ENCODE peak calls at places on chromosomes 5 and 9, in four cellular contexts. M, X, G and F are unnamed samples.

GRCh38 chr5:123807177-123807900 is 295.4 kb downstream of the CSNK1G3 start:
- DNase-seq in M (no peak), X (no peak), G (no peak), F (no peak)

GRCh38 chr5:141223112-141223783 is at the start of gene PCDHB14:
- DNase-seq in M (no peak), X (no peak), G (no peak), F (no peak)

GRCh38 chr5:157217289-157218024 is 36.8 kb downstream of the ITK start:
- DNase-seq in M (peak; percentile 22), X (no peak), G (no peak), F (no peak)

GRCh38 chr9:82991684-82992083 is 71.3 kb downstream of the RASEF start:
- DNase-seq in M (no peak), X (no peak), G (no peak), F (no peak)

GRCh38 chr9:127955294-127956015 is 17.8 kb upstream of the DPM2 start:
- DNase-seq in M (peak; percentile 64), X (peak; percentile 72), G (no peak), F (peak; percentile 94)

GRCh38 chr5:130000460-130000859 is 96.2 kb downstream of the CHSY3 start:
- DNase-seq in M (no peak), X (no peak), G (no peak), F (no peak)

GRCh38 chr9:124038239-124038638 is 26.7 kb downstream of the LHX2 start:
- DNase-seq in M (no peak), X (no peak), G (no peak), F (no peak)

GRCh38 chr5:150488519-150489357 is 19.2 kb upstream of the NDST1 start:
- DNase-seq in M (no peak), X (no peak), G (peak; percentile 81), F (no peak)

GRCh38 chr5:150561571-150562295 is 53.8 kb downstream of the NDST1 start:
- DNase-seq in M (no peak), X (no peak), G (no peak), F (no peak)

GRCh38 chr5:148125641-148126040 is 42.7 kb upstream of the SPINK14 start:
- DNase-seq in M (no peak), X (no peak), G (no peak), F (no peak)

GRCh38 chr9:18361621-18362020 is 112.3 kb upstream of the ADAMTSL1 start:
- DNase-seq in M (no peak), X (no peak), G (no peak), F (no peak)

GRCh38 chr5:159915913-159916840 is at the start of gene ADRA1B:
- DNase-seq in M (peak; percentile 15), X (peak; percentile 8), G (peak; percentile 82), F (no peak)

GRCh38 chr5:66144799-66145390 is 795 bp downstream of the SREK1 start:
- DNase-seq in M (no peak), X (no peak), G (no peak), F (no peak)

GRCh38 chr9:95143591-95144561 is 173.6 kb downstream of the FANCC start:
- DNase-seq in M (no peak), X (no peak), G (peak; percentile 95), F (peak; percentile 67)

GRCh38 chr5:171965740-171966139 is 40.7 kb downstream of the FBXW11 start:
- DNase-seq in M (no peak), X (no peak), G (no peak), F (no peak)

GRCh38 chr9:110807956-110808598 is 139.5 kb downstream of the MUSK start:
- DNase-seq in M (no peak), X (no peak), G (no peak), F (no peak)

GRCh38 chr5:142017832-142018427 is 5.1 kb upstream of the GNPDA1 start:
- DNase-seq in M (no peak), X (no peak), G (no peak), F (no peak)

GRCh38 chr9:80605129-80605528 is 1033.4 kb downstream of the TLE4 start:
- DNase-seq in M (no peak), X (no peak), G (no peak), F (no peak)

GRCh38 chr5:127446626-127447025 is 70.8 kb upstream of the PRRC1 start:
- DNase-seq in M (no peak), X (no peak), G (no peak), F (no peak)

GRCh38 chr9:74555015-74555414 is 57.9 kb downstream of the RORB start:
- DNase-seq in M (no peak), X (no peak), G (no peak), F (no peak)

GRCh38 chr5:133538718-133539117 is 73.6 kb downstream of the FSTL4 start:
- DNase-seq in M (no peak), X (no peak), G (no peak), F (no peak)

GRCh38 chr9:112446080-112446479 is 40.5 kb upstream of the KIAA1958 start:
- DNase-seq in M (no peak), X (no peak), G (no peak), F (no peak)

GRCh38 chr9:74218374-74219063 is 278.6 kb upstream of the RORB start:
- DNase-seq in M (no peak), X (no peak), G (no peak), F (no peak)

GRCh38 chr5:149766460-149767277 is 36.6 kb downstream of the PPARGC1B start:
- DNase-seq in M (no peak), X (no peak), G (no peak), F (no peak)

GRCh38 chr5:171308453-171309275 is at the start of gene TLX3:
- DNase-seq in M (no peak), X (no peak), G (no peak), F (no peak)

GRCh38 chr9:86768020-86768419 is 179.3 kb downstream of the GAS1 start:
- DNase-seq in M (no peak), X (no peak), G (no peak), F (no peak)

DNA sequence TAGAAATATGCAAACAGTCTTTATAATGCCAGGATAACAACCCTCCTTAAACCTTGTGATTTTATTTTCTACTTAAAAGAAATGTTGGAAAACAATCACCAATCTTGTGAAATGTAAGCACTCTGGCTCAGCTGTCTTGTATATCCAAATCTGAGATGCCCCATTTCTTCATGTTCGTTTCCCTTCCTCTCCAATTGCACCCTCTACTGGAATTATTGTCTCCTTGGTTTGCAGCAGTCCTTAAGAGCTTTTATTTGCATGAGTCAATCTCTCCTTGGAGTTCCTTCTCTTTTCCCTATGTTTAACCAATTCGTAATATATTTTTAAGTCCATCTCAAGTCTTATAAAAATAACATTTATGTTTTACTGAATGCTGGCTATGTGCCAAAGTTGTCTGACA is 362.0 kb upstream of the CDH10 start:
- DNase-seq in M (no peak), X (no peak), G (no peak), F (no peak)
- H3K9me3 ChIP-seq in M (no peaks in the 10 kb centered on the region), X (no peaks in the 10 kb centered on the region), G (no peaks in the 10 kb centered on the region), F (no peaks in the 10 kb centered on the region)

GRCh38 chr9:2749485-2749884 is 32.2 kb downstream of the KCNV2 start:
- DNase-seq in M (no peak), X (no peak), G (no peak), F (no peak)
- H3K9me3 ChIP-seq in M (no peaks in the 10 kb centered on the region), X (no peaks in the 10 kb centered on the region), G (no peaks in the 10 kb centered on the region), F (no peaks in the 10 kb centered on the region)

DNA sequence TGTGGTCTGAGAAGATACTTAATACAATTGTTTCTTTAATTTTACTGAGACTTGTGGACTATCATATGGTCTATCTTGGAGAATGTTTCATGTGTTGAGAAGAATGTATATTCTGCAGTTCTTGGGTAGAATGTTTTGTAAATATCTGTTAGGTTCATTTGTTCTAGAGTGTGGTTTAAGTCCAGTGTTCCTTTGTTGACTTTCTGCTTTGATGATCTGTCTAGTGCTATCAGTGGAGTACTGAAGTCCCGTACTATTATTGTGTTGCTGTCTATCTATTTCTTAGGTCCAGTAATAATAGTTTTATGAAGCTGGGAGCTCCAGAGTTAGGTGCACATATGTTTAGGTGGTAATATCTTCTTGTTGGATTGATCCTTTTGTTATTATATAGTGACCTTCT is 36.1 kb downstream of the IQGAP2 start:
- DNase-seq in M (no peak), X (no peak), G (no peak), F (no peak)
- H3K9me3 ChIP-seq in M (no peaks in the 10 kb centered on the region), X (no peaks in the 10 kb centered on the region), G (no peaks in the 10 kb centered on the region), F (no peaks in the 10 kb centered on the region)

GRCh38 chr5:79864364-79864763 is 126.7 kb downstream of the MTX3 start:
- DNase-seq in M (no peak), X (no peak), G (no peak), F (no peak)
- H3K9me3 ChIP-seq in M (no peaks in the 10 kb centered on the region), X (no peaks in the 10 kb centered on the region), G (no peaks in the 10 kb centered on the region), F (no peaks in the 10 kb centered on the region)

GRCh38 chr9:121572581-121572980 is 72.9 kb upstream of the GGTA1 start:
- DNase-seq in M (no peak), X (no peak), G (no peak), F (no peak)
- H3K9me3 ChIP-seq in M (no peaks in the 10 kb centered on the region), X (no peaks in the 10 kb centered on the region), G (no peaks in the 10 kb centered on the region), F (no peaks in the 10 kb centered on the region)

GRCh38 chr9:99139868-99140267 is 35.0 kb downstream of the TGFBR1 start:
- DNase-seq in M (no peak), X (no peak), G (no peak), F (no peak)

GRCh38 chr9:99141849-99142248 is 36.9 kb downstream of the TGFBR1 start:
- DNase-seq in M (no peak), X (no peak), G (no peak), F (no peak)

GRCh38 chr9:99143661-99144060 is 38.7 kb downstream of the TGFBR1 start:
- DNase-seq in M (no peak), X (no peak), G (no peak), F (no peak)

GRCh38 chr9:99140685-99141314 is 35.9 kb downstream of the TGFBR1 start:
- DNase-seq in M (peak; percentile 31), X (peak; percentile 32), G (peak; percentile 28), F (no peak)

DNA sequence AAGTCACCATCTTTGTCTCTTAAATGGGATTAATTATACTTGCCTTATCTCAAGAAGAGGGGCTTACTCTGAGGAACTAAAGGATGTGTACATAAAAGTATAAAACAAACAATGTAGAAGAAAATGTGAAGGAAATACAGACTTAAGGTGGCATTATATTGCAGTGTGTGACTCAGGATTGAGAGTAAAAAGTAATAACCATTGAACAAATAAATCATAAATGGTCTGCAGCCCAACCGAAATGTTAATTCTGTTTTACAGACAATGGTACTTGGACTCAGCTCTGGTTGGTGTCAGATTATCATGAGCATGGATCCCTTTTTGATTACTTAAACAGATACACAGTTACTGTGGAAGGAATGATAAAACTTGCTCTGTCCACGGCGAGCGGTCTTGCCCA is 37.4 kb downstream of the TGFBR1 start:
- DNase-seq in M (no peak), X (no peak), G (no peak), F (no peak)
- H3K9me3 ChIP-seq in M (no peaks in the 10 kb centered on the region), X (no peaks in the 10 kb centered on the region), G (no peaks in the 10 kb centered on the region), F (no peaks in the 10 kb centered on the region)

GRCh38 chr9:1429328-1429727 is 379.2 kb downstream of the DMRT2 start:
- DNase-seq in M (no peak), X (no peak), G (no peak), F (no peak)
- H3K9me3 ChIP-seq in M (no peaks in the 10 kb centered on the region), X (no peaks in the 10 kb centered on the region), G (no peaks in the 10 kb centered on the region), F (peaks cover 2% of the 10 kb centered on the region)